ENCODE peak calls at places on chromosomes 7 and 10, in ten cellular contexts. M is fibroblast of lung, K is ascending aorta, Z is stomach, R is cardiac muscle cell, G is heart right ventricle, T is right atrium auricular region, B is neural crest cell, U is OCI-LY7, N is cardiac fibroblast. H is an unnamed sample.
A peak's percentile ranks its signal among the peaks of the same experiment; 100 is the strongest.

GRCh38 chr7:67364441-67365017 is 367.9 kb downstream of the TYW1 start:
- DNase-seq in M (no peak), K (no peak), Z (no peak), R (no peak), G (no peak), T (no peak), B (no peak), U (no peak), N (no peak), H (no peak)

GRCh38 chr7:44958645-44959344 is 20.0 kb downstream of the MYO1G start:
- DNase-seq in M (no peak), K (no peak), Z (no peak), R (no peak), G (no peak), T (no peak), B (no peak), U (no peak), N (no peak), H (no peak)

GRCh38 chr7:103640031-103640779 is 194.2 kb upstream of the SLC26A5 start:
- DNase-seq in M (peak; percentile 85), K (no peak), Z (no peak), R (peak; percentile 40), G (no peak), T (no peak), B (no peak), U (no peak), N (peak; percentile 7), H (no peak)

GRCh38 chr10:65194131-65194530 is 1672.9 kb downstream of the REEP3 start:
- DNase-seq in M (peak; percentile 44), K (no peak), Z (no peak), R (peak; percentile 9), G (no peak), T (no peak), B (no peak), U (no peak), N (peak; percentile 2), H (no peak)

GRCh38 chr7:5627745-5628547 is 153.5 kb downstream of the RNF216 start:
- DNase-seq in M (no peak), K (no peak), Z (no peak), R (no peak), G (no peak), T (no peak), B (no peak), U (no peak), N (no peak), H (no peak)

GRCh38 chr10:59678884-59679301 is 30.8 kb downstream of the SLC16A9 start:
- DNase-seq in M (peak; percentile 84), K (no peak), Z (peak; percentile 37), R (peak; percentile 10), G (no peak), T (no peak), B (no peak), U (no peak), N (peak; percentile 37), H (no peak)

GRCh38 chr7:135618510-135618909 is 43.8 kb upstream of the STMP1 start:
- DNase-seq in M (no peak), K (no peak), Z (no peak), R (no peak), G (no peak), T (no peak), B (no peak), U (no peak), N (no peak), H (no peak)

GRCh38 chr10:117619200-117619599 is 76.7 kb downstream of the EMX2 start:
- DNase-seq in M (no peak), K (no peak), Z (no peak), R (no peak), G (no peak), T (peak; percentile 23), B (no peak), U (no peak), N (no peak), H (no peak)

GRCh38 chr7:6148724-6149360 is 117.7 kb downstream of the ANKRD61 start:
- DNase-seq in M (no peak), K (no peak), Z (no peak), R (no peak), G (no peak), T (no peak), B (no peak), U (no peak), N (no peak), H (peak; percentile 67)

GRCh38 chr7:157671358-157672255 is 334.8 kb downstream of the DNAJB6 start:
- DNase-seq in M (no peak), K (no peak), Z (no peak), R (no peak), G (no peak), T (no peak), B (no peak), U (no peak), N (no peak), H (no peak)

GRCh38 chr10:12549297-12549696 is 199.9 kb downstream of the CAMK1D start:
- DNase-seq in M (no peak), K (no peak), Z (no peak), R (no peak), G (no peak), T (no peak), B (no peak), U (peak; percentile 40), N (no peak), H (no peak)

GRCh38 chr10:26714816-26715487 is 17.5 kb downstream of the PDSS1 start:
- DNase-seq in M (no peak), K (no peak), Z (no peak), R (no peak), G (no peak), T (no peak), B (no peak), U (no peak), N (no peak), H (no peak)

GRCh38 chr10:89090760-89091455 is 100.3 kb downstream of the FAS start:
- DNase-seq in M (peak; percentile 50), K (no peak), Z (no peak), R (peak; percentile 64), G (no peak), T (no peak), B (no peak), U (no peak), N (peak; percentile 69), H (no peak)

GRCh38 chr7:4136501-4137110 is 545.5 kb upstream of the FOXK1 start:
- DNase-seq in M (no peak), K (no peak), Z (no peak), R (no peak), G (no peak), T (no peak), B (no peak), U (no peak), N (no peak), H (peak; percentile 50)

GRCh38 chr10:49323171-49323895 is 24.4 kb downstream of the C10orf71 start:
- DNase-seq in M (no peak), K (no peak), Z (peak; percentile 20), R (no peak), G (peak; percentile 56), T (peak; percentile 58), B (no peak), U (no peak), N (no peak), H (no peak)

GRCh38 chr7:72751978-72752377 is 76.0 kb downstream of the TYW1B start:
- DNase-seq in M (no peak), K (no peak), Z (no peak), R (peak; percentile 6), G (no peak), T (no peak), B (peak; percentile 10), U (no peak), N (peak; percentile 8), H (no peak)

GRCh38 chr10:91540714-91541113 is 92.2 kb downstream of the PPP1R3C start:
- DNase-seq in M (peak; percentile 73), K (no peak), Z (no peak), R (peak; percentile 62), G (no peak), T (no peak), B (no peak), U (no peak), N (no peak), H (no peak)

GRCh38 chr7:117800406-117800805 is 72.8 kb downstream of the CTTNBP2 start:
- DNase-seq in M (peak; percentile 7), K (no peak), Z (no peak), R (no peak), G (no peak), T (no peak), B (no peak), U (no peak), N (no peak), H (no peak)

GRCh38 chr7:104883248-104883717 is 130.7 kb upstream of the KMT2E start:
- DNase-seq in M (peak; percentile 7), K (no peak), Z (no peak), R (no peak), G (no peak), T (no peak), B (no peak), U (no peak), N (no peak), H (no peak)

GRCh38 chr10:31288001-31288400 is 31.0 kb upstream of the ZEB1 start:
- DNase-seq in M (peak; percentile 41), K (no peak), Z (no peak), R (peak; percentile 12), G (no peak), T (no peak), B (no peak), U (no peak), N (peak; percentile 21), H (no peak)

GRCh38 chr10:111600772-111601171 is 523.9 kb downstream of the ADRA2A start:
- DNase-seq in M (no peak), K (no peak), Z (no peak), R (no peak), G (peak; percentile 10), T (no peak), B (peak; percentile 18), U (no peak), N (no peak), H (no peak)

GRCh38 chr7:151233804-151234203 is 1.5 kb downstream of the CHPF2 start:
- DNase-seq in M (no peak), K (no peak), Z (no peak), R (no peak), G (no peak), T (no peak), B (no peak), U (no peak), N (no peak), H (no peak)
- TF ChIP-seq CTCF in M (no peak), K (no peak), Z (no peak), R (no peak), G (no peak), T (no peak), B (no peak), U (no peak), N (no peak), H (no peak)

GRCh38 chr10:90148121-90148855 is 446.9 kb downstream of the KIF20B start:
- DNase-seq in M (peak; percentile 86), K (no peak), Z (no peak), R (peak; percentile 83), G (no peak), T (no peak), B (no peak), U (peak; percentile 5), N (peak; percentile 77), H (no peak)
- TF ChIP-seq CTCF in M (peak; percentile 79), K (no peak), Z (no peak), R (peak; percentile 78), G (peak; percentile 42), T (peak; percentile 60), B (peak; percentile 64), U (peak; percentile 70), N (peak; percentile 67), H (peak; percentile 79)

GRCh38 chr7:1408466-1408865 is 50.8 kb downstream of the MICALL2 start:
- DNase-seq in M (no peak), K (no peak), Z (no peak), R (no peak), G (no peak), T (no peak), B (no peak), U (no peak), N (no peak), H (no peak)
- TF ChIP-seq CTCF in M (no peak), K (no peak), Z (no peak), R (no peak), G (no peak), T (no peak), B (no peak), U (no peak), N (no peak), H (no peak)

GRCh38 chr10:104259999-104260774 is 5.5 kb downstream of the GSTO1 start:
- DNase-seq in M (peak; percentile 22), K (no peak), Z (no peak), R (peak; percentile 66), G (peak; percentile 38), T (no peak), B (no peak), U (no peak), N (peak; percentile 71), H (no peak)
- TF ChIP-seq CTCF in M (no peak), K (no peak), Z (no peak), R (no peak), G (no peak), T (no peak), B (no peak), U (no peak), N (no peak), H (no peak)